ENCODE peak calls at places on chromosomes 1 and 21, in five cellular contexts. I is BJ, V is NT2/D1, U is body of pancreas, E is cardiac fibroblast. G is an unnamed sample.

GRCh38 chr1:185400057-185400456 is 83.0 kb upstream of the IVNS1ABP start:
- DNase-seq in I (peak; percentile 51), V (no peak), U (no peak), E (peak; percentile 17), G (no peak)

GRCh38 chr1:10253755-10254154 is 43.4 kb downstream of the KIF1B start:
- DNase-seq in I (peak; percentile 76), V (no peak), U (peak; percentile 64), E (peak; percentile 82), G (peak; percentile 64)

GRCh38 chr21:14070968-14071367 is 139.8 kb downstream of the LIPI start:
- DNase-seq in I (no peak), V (no peak), U (no peak), E (no peak), G (no peak)

GRCh38 chr1:58573138-58573537 is 3.9 kb downstream of the TACSTD2 start:
- DNase-seq in I (no peak), V (no peak), U (no peak), E (no peak), G (no peak)

GRCh38 chr1:198711837-198712236 is 73.0 kb downstream of the PTPRC start:
- DNase-seq in I (no peak), V (no peak), U (no peak), E (no peak), G (no peak)

GRCh38 chr1:221002601-221003000 is 123.4 kb downstream of the HLX start:
- DNase-seq in I (no peak), V (no peak), U (no peak), E (no peak), G (no peak)

GRCh38 chr1:185656663-185657062 is 77.5 kb upstream of the HMCN1 start:
- DNase-seq in I (no peak), V (no peak), U (no peak), E (no peak), G (no peak)

GRCh38 chr1:93061895-93062792 is 16.9 kb upstream of the MTF2 start:
- DNase-seq in I (no peak), V (peak; percentile 36), U (peak; percentile 51), E (peak; percentile 66), G (peak; percentile 1)

GRCh38 chr1:8077120-8077573 is 51.0 kb upstream of the ERRFI1 start:
- DNase-seq in I (peak; percentile 59), V (no peak), U (peak; percentile 82), E (peak; percentile 96), G (peak; percentile 93)

GRCh38 chr1:202286622-202287097 is 55.1 kb downstream of the UBE2T start:
- DNase-seq in I (peak; percentile 54), V (no peak), U (peak; percentile 53), E (peak; percentile 89), G (no peak)

GRCh38 chr1:160446945-160447600 is 46.7 kb downstream of the VANGL2 start:
- DNase-seq in I (no peak), V (no peak), U (no peak), E (no peak), G (no peak)

GRCh38 chr1:39761016-39761415 is 10.1 kb downstream of the OXCT2 start:
- DNase-seq in I (no peak), V (no peak), U (no peak), E (no peak), G (no peak)

GRCh38 chr1:182207300-182207699 is 145.8 kb upstream of the ZNF648 start:
- DNase-seq in I (no peak), V (no peak), U (no peak), E (no peak), G (no peak)

GRCh38 chr1:24632776-24633175 is 10.3 kb upstream of the SRRM1 start:
- DNase-seq in I (no peak), V (no peak), U (no peak), E (no peak), G (no peak)

GRCh38 chr1:29259802-29260441 is 23.6 kb downstream of the PTPRU start:
- DNase-seq in I (no peak), V (no peak), U (peak; percentile 38), E (no peak), G (no peak)

GRCh38 chr1:229579101-229579651 is 20.7 kb upstream of the ABCB10 start:
- DNase-seq in I (no peak), V (no peak), U (peak; percentile 25), E (peak; percentile 63), G (no peak)

GRCh38 chr1:246492611-246493245 is 14.4 kb downstream of the SMYD3 start:
- DNase-seq in I (no peak), V (peak; percentile 57), U (peak; percentile 53), E (peak; percentile 86), G (peak; percentile 35)

GRCh38 chr1:212691561-212692071 is 8.0 kb downstream of the BATF3 start:
- DNase-seq in I (no peak), V (no peak), U (no peak), E (no peak), G (no peak)

GRCh38 chr1:157199421-157199755 is 61.2 kb upstream of the ETV3 start:
- DNase-seq in I (no peak), V (no peak), U (no peak), E (no peak), G (no peak)

GRCh38 chr21:31888936-31889371 is 16.1 kb downstream of the HUNK start:
- DNase-seq in I (no peak), V (no peak), U (peak; percentile 75), E (no peak), G (no peak)

GRCh38 chr1:181490740-181491712 is 7.7 kb downstream of the CACNA1E start:
- DNase-seq in I (no peak), V (no peak), U (peak; percentile 22), E (peak; percentile 30), G (no peak)

GRCh38 chr1:187691439-187691838 is 862.7 kb downstream of the PLA2G4A start:
- DNase-seq in I (peak; percentile 57), V (no peak), U (no peak), E (peak; percentile 70), G (peak; percentile 98)

GRCh38 chr1:116983678-116984077 is 17.9 kb upstream of the CD101 start:
- DNase-seq in I (no peak), V (no peak), U (no peak), E (no peak), G (no peak)

GRCh38 chr1:44609412-44609767 is 64.9 kb downstream of the TMEM53 start:
- DNase-seq in I (no peak), V (peak; percentile 66), U (peak; percentile 47), E (peak; percentile 55), G (no peak)

GRCh38 chr1:115665319-115665718 is 23.5 kb downstream of the VANGL1 start:
- DNase-seq in I (no peak), V (no peak), U (peak; percentile 55), E (no peak), G (no peak)

GRCh38 chr1:97070366-97070765 is 348.8 kb downstream of the PTBP2 start:
- DNase-seq in I (no peak), V (no peak), U (no peak), E (peak; percentile 29), G (no peak)

GRCh38 chr1:62725981-62726588 is 37.9 kb upstream of the DOCK7 start:
- DNase-seq in I (no peak), V (no peak), U (no peak), E (peak; percentile 41), G (no peak)

GRCh38 chr1:6088956-6089355 is 43.3 kb downstream of the KCNAB2 start:
- DNase-seq in I (no peak), V (no peak), U (no peak), E (no peak), G (no peak)

GRCh38 chr1:201696217-201696761 is 132.7 kb upstream of the IPO9 start:
- DNase-seq in I (peak; percentile 85), V (no peak), U (peak; percentile 55), E (peak; percentile 92), G (peak; percentile 85)

GRCh38 chr1:96367791-96368190 is 353.8 kb upstream of the PTBP2 start:
- DNase-seq in I (no peak), V (no peak), U (no peak), E (no peak), G (no peak)

GRCh38 chr1:246091477-246091876 is 415.6 kb downstream of the SMYD3 start:
- DNase-seq in I (no peak), V (no peak), U (no peak), E (no peak), G (no peak)

DNA sequence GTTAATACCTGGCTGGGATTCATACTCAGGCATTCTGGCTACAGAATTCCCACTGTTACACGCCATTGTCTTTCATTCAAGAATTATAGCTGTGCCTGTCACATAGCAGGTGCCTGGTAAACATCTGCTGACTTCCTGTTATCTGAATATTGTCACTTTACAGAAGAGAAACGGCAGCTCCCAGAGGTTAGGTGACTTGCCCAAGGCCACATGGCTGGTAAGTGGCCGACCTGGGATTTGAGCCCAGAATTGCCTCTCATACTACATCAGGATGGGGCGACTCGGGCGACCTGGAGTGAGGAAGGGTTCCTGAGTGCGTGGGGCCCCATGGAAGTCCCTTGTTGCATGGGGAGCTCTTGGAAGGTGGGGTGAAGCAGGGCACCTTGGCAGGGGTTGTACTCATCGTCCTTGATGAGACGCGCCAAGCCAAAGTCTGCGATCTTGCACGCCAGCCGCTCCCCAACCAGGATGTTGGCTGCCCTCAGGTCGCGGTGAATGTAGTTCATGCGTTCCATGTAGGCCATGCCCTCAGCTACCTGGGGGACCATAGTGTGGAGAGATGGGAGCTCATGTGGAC is 10.2 kb upstream of the AHDC1 start:
- DNase-seq in I (no peak), V (no peak), U (no peak), E (no peak), G (no peak)
- H3K4me3 ChIP-seq in I (no peak overlapping the region), V (no peak overlapping the region), U (no peak overlapping the region), E (no peak overlapping the region), G (no peak overlapping the region)

DNA sequence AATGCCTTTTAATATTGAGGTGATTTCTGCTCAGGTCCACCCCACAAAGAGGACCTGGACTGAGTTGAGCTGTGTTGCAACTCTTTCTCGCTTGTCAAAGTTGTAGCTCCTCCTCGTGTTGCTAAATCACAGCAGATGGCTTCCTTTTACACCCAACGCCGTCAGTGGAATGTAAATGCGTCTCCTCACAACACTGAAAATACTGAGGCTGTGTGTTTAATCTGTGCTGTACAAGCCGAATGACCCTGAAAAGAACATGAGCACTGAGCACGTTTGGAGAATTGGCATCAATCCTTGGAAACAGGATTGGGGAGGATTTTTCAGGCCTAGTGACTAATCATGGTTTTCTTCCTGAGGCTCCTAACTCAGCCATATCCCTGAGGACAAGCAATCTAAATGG is 196.0 kb downstream of the CRB1 start:
- DNase-seq in I (peak; percentile 82), V (no peak), U (peak; percentile 48), E (peak; percentile 98), G (peak; percentile 97)
- H3K4me3 ChIP-seq in I (no peak overlapping the region), V (no peak overlapping the region), U (no peak overlapping the region), E (no peak overlapping the region), G (no peak overlapping the region)

DNA sequence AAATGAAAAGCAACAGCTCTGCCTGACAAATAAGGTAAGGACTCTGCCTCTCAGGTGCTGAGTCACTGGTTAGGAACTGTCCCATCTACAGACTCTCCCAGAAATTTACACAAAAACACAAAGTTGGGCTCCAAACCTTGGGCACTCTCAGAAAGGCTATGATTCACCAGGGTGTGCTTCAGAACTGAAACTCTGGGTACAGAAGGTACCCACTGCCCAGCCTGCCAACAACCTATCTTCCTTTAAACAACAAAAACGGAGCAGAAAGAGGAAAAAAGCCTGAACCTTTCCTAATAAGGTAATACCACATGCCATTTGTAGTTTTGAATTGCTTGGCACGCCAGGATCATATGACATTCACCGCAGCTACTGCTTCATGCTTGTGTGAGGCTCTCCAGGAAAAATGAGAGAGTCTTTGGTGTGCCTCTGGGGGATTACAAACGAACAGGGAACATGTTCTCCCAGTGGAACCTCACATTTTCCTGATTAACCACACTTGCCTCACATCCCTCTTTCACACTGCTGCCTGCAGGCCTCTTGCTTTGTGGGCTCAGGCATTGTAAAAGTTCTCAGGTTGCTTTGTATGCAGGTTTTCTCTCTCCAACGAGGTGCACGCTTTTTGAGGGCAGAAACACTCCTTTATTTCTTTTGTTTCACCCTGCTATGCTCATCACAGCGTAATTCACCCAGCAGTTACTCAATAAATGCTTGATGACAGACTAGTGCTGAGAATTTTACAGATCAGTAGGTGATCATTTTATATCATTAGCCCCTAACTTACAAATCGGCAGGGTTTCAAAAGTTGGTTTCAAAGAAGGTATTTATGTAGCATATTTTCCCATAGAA is 65.1 kb downstream of the GADD45A start:
- DNase-seq in I (no peak), V (no peak), U (peak; percentile 40), E (peak; percentile 84), G (peak; percentile 85)
- H3K4me3 ChIP-seq in I (peak overlapping the region; percentile 1), V (no peak overlapping the region), U (no peak overlapping the region), E (no peak overlapping the region), G (no peak overlapping the region)

GRCh38 chr1:1063261-1063944 is 10.7 kb downstream of the RNF223 start:
- DNase-seq in I (no peak), V (no peak), U (no peak), E (no peak), G (no peak)
- H3K4me3 ChIP-seq in I (no peak overlapping the region), V (peak overlapping the region; percentile 15), U (no peak overlapping the region), E (no peak overlapping the region), G (no peak overlapping the region)

G was measured in skeletal muscle cell.